ENCODE peak calls at places on chromosome 20, in nine cellular contexts. L is fibroblast of lung; G is midbrain; T is sciatic nerve; K is neural crest cell; Y is stimulated activated CD4-positive, alpha-beta T cell treated with anti-CD3 and anti-CD28 coated beads, Interleukin-1b, Interleukin-23, amount 100 ng/mL, for 24 hours; N is activated CD4-positive, alpha-beta T cell treated with anti-CD3 and anti-CD28 coated beads, Interleukin-2, amount 50 U/mL, for 1 hour; H is SJSA1; V is left ventricle myocardium inferior. U is an unnamed sample.

GRCh38 chr20:61934716-61935530 is 130.8 kb downstream of the TAF4 start:
- DNase-seq in L (no peak), G (no peak), T (no peak), K (no peak), Y (no peak), N (no peak), H (peak), V (no peak), U (no peak)

GRCh38 chr20:31713312-31714049 is 9.2 kb downstream of the BCL2L1 start:
- DNase-seq in L (peak), G (no peak), T (peak), K (no peak), Y (no peak), N (no peak), H (peak), V (peak), U (peak)

GRCh38 chr20:48259456-48259855 is 474.2 kb upstream of the SULF2 start:
- DNase-seq in L (no peak), G (no peak), T (no peak), K (no peak), Y (no peak), N (no peak), H (no peak), V (no peak), U (no peak)

GRCh38 chr20:38228436-38228835 is 32.1 kb downstream of the KIAA1755 start:
- DNase-seq in L (no peak), G (no peak), T (no peak), K (no peak), Y (no peak), N (no peak), H (no peak), V (no peak), U (peak)

GRCh38 chr20:8153281-8153908 is 21.3 kb downstream of the PLCB1 start:
- DNase-seq in L (peak), G (no peak), T (no peak), K (no peak), Y (no peak), N (no peak), H (no peak), V (no peak), U (no peak)

GRCh38 chr20:32007787-32008616 is 2.2 kb upstream of the CCM2L start:
- DNase-seq in L (no peak), G (no peak), T (no peak), K (no peak), Y (no peak), N (no peak), H (no peak), V (peak), U (no peak)

GRCh38 chr20:44720994-44721784 is 6.0 kb downstream of the CCN5 start:
- DNase-seq in L (peak), G (no peak), T (no peak), K (no peak), Y (no peak), N (no peak), H (no peak), V (no peak), U (no peak)

GRCh38 chr20:3358676-3359340 is 48.7 kb downstream of the DNAAF9 start:
- DNase-seq in L (no peak), G (peak), T (no peak), K (no peak), Y (no peak), N (no peak), H (no peak), V (no peak), U (no peak)

GRCh38 chr20:1357921-1358671 is 29.2 kb upstream of the SDCBP2 start:
- DNase-seq in L (peak), G (no peak), T (no peak), K (no peak), Y (no peak), N (no peak), H (no peak), V (no peak), U (no peak)